ENCODE peak calls at places on chromosome 6, in ten cellular contexts. Z, G, K, S, M, F, J, D, T and O are unnamed samples.
A peak's percentile ranks its signal among the peaks of the same experiment; 100 is the strongest.

GRCh38 chr6:131909408-131910218 is 41.6 kb downstream of the CCN2 start:
- DNase-seq in Z (peak; percentile 89), S (peak; percentile 84), J (peak; percentile 89), T (peak; percentile 64), G (peak; percentile 72), K (no peak), D (peak; percentile 81), M (peak; percentile 79), F (peak; percentile 84), O (peak; percentile 71)

GRCh38 chr6:46329568-46329967 is 158.8 kb upstream of the ENPP5 start:
- DNase-seq in F (no peak), Z (no peak), M (peak; percentile 35), S (no peak), J (no peak), D (no peak), G (no peak), T (no peak), K (no peak), O (no peak)

GRCh38 chr6:37862992-37863391 is 43.5 kb downstream of the ZFAND3 start:
- DNase-seq in M (no peak), T (no peak), F (no peak), Z (no peak), K (no peak), J (no peak), S (no peak), D (no peak), G (peak; percentile 78), O (peak; percentile 67)

GRCh38 chr6:11490996-11491395 is 46.6 kb upstream of the TMEM170B start:
- DNase-seq in J (no peak), T (no peak), Z (no peak), K (no peak), D (no peak), G (no peak), M (no peak), F (no peak), S (no peak), O (no peak)

GRCh38 chr6:24357336-24358218 is at the start of gene DCDC2:
- DNase-seq in M (peak; percentile 13), S (peak; percentile 21), T (peak; percentile 23), Z (peak; percentile 83), G (peak; percentile 61), D (no peak), K (peak; percentile 96), J (peak; percentile 50), F (peak; percentile 99), O (no peak)

GRCh38 chr6:108653864-108654402 is 93.2 kb downstream of the FOXO3 start:
- DNase-seq in Z (no peak), G (peak; percentile 42), K (no peak), D (peak; percentile 55), M (peak; percentile 60), S (no peak), F (no peak), J (no peak), T (no peak), O (no peak)

GRCh38 chr6:12584631-12585405 is 131.7 kb upstream of the PHACTR1 start:
- DNase-seq in M (no peak), G (peak; percentile 55), F (no peak), J (no peak), D (no peak), S (peak; percentile 53), T (no peak), Z (no peak), K (no peak), O (peak; percentile 7)

GRCh38 chr6:84055646-84056045 is 22.1 kb downstream of the MRAP2 start:
- DNase-seq in K (no peak), J (no peak), G (no peak), D (no peak), F (no peak), S (no peak), T (no peak), M (no peak), Z (no peak), O (no peak)

GRCh38 chr6:144413418-144413817 is 128.3 kb downstream of the UTRN start:
- DNase-seq in Z (peak; percentile 28), M (peak; percentile 36), K (no peak), T (no peak), F (no peak), D (no peak), J (no peak), G (peak; percentile 58), S (no peak), O (no peak)

GRCh38 chr6:152952866-152953509 is 29.9 kb downstream of the FBXO5 start:
- DNase-seq in S (peak; percentile 13), J (no peak), D (no peak), G (peak; percentile 54), Z (no peak), M (peak; percentile 68), K (no peak), T (no peak), F (no peak), O (peak; percentile 61)

GRCh38 chr6:157298325-157298724 is 25.0 kb downstream of the TMEM242 start:
- DNase-seq in K (no peak), M (no peak), J (no peak), T (no peak), D (no peak), S (no peak), F (no peak), Z (no peak), G (peak; percentile 79), O (no peak)

GRCh38 chr6:136647363-136647763 is 97.1 kb upstream of the MAP7 start:
- DNase-seq in Z (no peak), S (no peak), M (peak; percentile 90), T (no peak), K (no peak), D (no peak), F (no peak), J (no peak), G (no peak), O (no peak)

DNA sequence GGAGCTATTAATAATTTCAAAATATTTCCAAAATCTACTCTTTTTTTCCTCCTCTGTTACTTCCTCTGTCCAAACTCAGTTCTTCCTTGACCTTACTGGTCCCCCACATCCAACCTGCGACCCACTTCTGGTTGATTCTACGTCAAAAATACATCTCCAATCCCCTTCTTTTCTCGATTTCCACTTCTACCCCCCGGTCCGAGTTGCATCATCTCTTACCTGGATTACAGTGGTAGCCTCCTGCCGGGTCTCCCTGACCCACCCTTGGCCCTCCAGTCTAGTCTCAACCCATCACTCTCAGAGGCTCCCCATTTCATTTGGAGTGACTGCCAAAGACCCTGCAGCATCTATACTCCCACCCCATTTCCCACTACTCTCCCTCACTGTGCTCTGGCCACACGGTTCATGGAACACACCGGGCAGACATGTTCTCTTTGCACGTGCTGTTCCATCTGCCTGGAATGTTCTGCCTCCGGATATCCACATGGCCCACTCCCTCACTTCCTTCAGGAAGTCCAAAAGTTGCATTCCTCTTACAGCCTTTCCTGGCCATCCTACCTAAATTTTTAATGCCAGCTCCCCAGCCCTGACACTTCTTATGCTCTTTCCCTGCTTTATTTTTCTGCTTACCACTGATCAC is 6.1 kb upstream of the CCND3 start:
- DNase-seq in F (no peak), Z (no peak), S (no peak), T (no peak), D (no peak), G (no peak), M (no peak), K (no peak), J (no peak), O (no peak)
- TF ChIP-seq CTCF in F (no peak), Z (no peak), S (no peak), T (no peak), D (no peak), G (no peak), M (no peak), K (no peak), J (no peak), O (no peak)

GRCh38 chr6:118589186-118589585 is 41.1 kb downstream of the PLN start:
- DNase-seq in M (no peak), J (no peak), D (no peak), G (no peak), T (no peak), Z (no peak), K (no peak), F (no peak), S (no peak), O (no peak)
- TF ChIP-seq CTCF in M (no peak), J (no peak), D (no peak), G (no peak), T (no peak), Z (no peak), K (no peak), F (no peak), S (no peak), O (no peak)

GRCh38 chr6:14786008-14786407 is 459.9 kb upstream of the JARID2 start:
- DNase-seq in T (no peak), M (no peak), J (no peak), D (no peak), K (no peak), Z (no peak), F (no peak), S (no peak), G (no peak), O (no peak)

GRCh38 chr6:14784596-14785360 is 461.1 kb upstream of the JARID2 start:
- DNase-seq in G (peak; percentile 63), S (no peak), F (no peak), Z (no peak), M (no peak), K (no peak), D (no peak), J (peak; percentile 66), T (no peak), O (no peak)

GRCh38 chr6:14787274-14787673 is 458.6 kb upstream of the JARID2 start:
- DNase-seq in S (no peak), G (no peak), T (no peak), J (no peak), K (no peak), F (no peak), D (no peak), Z (no peak), M (no peak), O (no peak)

GRCh38 chr6:14786455-14786854 is 459.4 kb upstream of the JARID2 start:
- DNase-seq in K (no peak), T (no peak), F (no peak), Z (no peak), D (no peak), M (no peak), J (no peak), S (no peak), G (no peak), O (no peak)

GRCh38 chr6:14787677-14788076 is 458.2 kb upstream of the JARID2 start:
- DNase-seq in M (no peak), D (no peak), Z (no peak), T (no peak), F (no peak), J (no peak), G (no peak), S (no peak), K (no peak), O (no peak)
- TF ChIP-seq CTCF in M (peak; percentile 20), D (no peak), Z (no peak), T (no peak), F (no peak), J (peak; percentile 17), G (no peak), S (no peak), K (no peak), O (peak; percentile 27)

DNA sequence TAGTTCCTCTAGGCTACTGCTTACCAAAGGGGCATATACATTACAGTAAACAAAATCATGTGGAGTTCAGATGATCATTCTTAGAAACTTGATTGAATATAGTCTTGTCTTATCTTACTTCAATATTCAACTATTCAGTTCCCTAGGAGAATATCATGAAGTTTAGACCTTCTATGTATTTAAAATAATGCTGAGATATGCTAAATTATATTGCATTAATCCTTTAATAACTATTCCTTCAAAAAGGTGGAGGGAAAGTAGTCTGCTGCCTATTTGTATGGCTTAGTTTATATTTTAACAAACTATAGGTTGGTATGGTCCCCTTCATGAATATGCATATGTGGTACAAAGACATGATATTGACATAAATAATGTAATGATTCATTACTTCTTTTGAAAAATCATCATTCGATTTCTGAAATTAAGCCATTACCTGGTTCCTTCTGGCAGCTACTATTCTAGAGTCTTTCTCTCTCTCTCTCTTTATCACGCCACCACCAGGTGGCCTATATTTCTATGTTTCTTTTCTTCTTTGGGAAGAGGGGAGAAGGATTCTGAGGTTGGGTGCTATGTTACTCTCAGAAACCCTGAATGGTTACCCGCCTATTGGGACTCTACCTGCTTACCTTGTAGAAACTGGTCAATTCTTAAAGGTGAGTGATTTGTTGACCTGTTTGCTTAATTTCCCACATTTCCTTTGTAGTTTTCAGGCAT is 855.8 kb downstream of the HACE1 start:
- DNase-seq in D (no peak), F (no peak), S (no peak), K (no peak), J (no peak), Z (no peak), M (no peak), G (no peak), T (no peak), O (no peak)
- TF ChIP-seq CTCF in D (no peak), F (no peak), S (no peak), K (no peak), J (peak; percentile 20), Z (no peak), M (no peak), G (no peak), T (no peak), O (no peak)